ENCODE peak calls at places on chromosomes 2 and 18, in nine cellular contexts. O is endothelial cell, M is lower lobe of right lung, B is HTR-8/SVneo, F is GM06990, Z is GM13977, R is LoVo, C is activated T-cell treated with anti-CD3 and anti-CD28 coated beads for 1 hour, S is fibroblast of lung. V is an unnamed sample.
A peak's percentile ranks its signal among the peaks of the same experiment; 100 is the strongest.

GRCh38 chr2:56369316-56369715 is 185.5 kb downstream of the CCDC85A start:
- DNase-seq in Z (no peak), C (no peak), B (peak; percentile 14), R (no peak), M (no peak), F (no peak), O (no peak), S (peak; percentile 61), V (no peak)

GRCh38 chr2:165176780-165177179 is 27.1 kb downstream of the SCN3A start:
- DNase-seq in C (no peak), O (no peak), R (no peak), M (no peak), F (no peak), B (no peak), S (no peak), Z (no peak), V (no peak)

GRCh38 chr2:28333606-28334526 is 58.8 kb upstream of the FOSL2 start:
- DNase-seq in Z (no peak), C (no peak), S (no peak), B (no peak), M (no peak), F (no peak), R (no peak), O (no peak), V (no peak)

GRCh38 chr2:179340678-179341077 is 76.0 kb upstream of the SESTD1 start:
- DNase-seq in Z (no peak), R (no peak), M (no peak), B (no peak), O (no peak), F (no peak), S (no peak), C (no peak), V (no peak)

GRCh38 chr18:22324191-22325131 is 93.3 kb downstream of the CTAGE1 start:
- DNase-seq in S (peak; percentile 56), C (no peak), Z (no peak), B (no peak), F (no peak), R (no peak), M (peak; percentile 79), O (peak; percentile 52), V (no peak)

GRCh38 chr2:136206613-136207012 is 88.7 kb upstream of the CXCR4 start:
- DNase-seq in R (no peak), O (no peak), F (peak; percentile 82), M (no peak), Z (peak; percentile 30), S (no peak), C (no peak), B (no peak), V (no peak)

GRCh38 chr2:172293952-172294351 is 133.4 kb upstream of the ITGA6 start:
- DNase-seq in Z (no peak), F (no peak), M (no peak), S (peak; percentile 14), C (no peak), O (no peak), B (no peak), R (peak; percentile 9), V (no peak)

GRCh38 chr18:74266161-74266560 is 25.6 kb downstream of the CYB5A start:
- DNase-seq in R (no peak), B (no peak), Z (no peak), M (no peak), O (no peak), C (no peak), S (peak; percentile 69), F (no peak), V (no peak)

GRCh38 chr2:232058063-232058877 is 96.8 kb downstream of the DIS3L2 start:
- DNase-seq in S (no peak), Z (peak; percentile 24), B (no peak), F (peak; percentile 3), O (no peak), R (no peak), C (no peak), M (no peak), V (no peak)

GRCh38 chr2:94622113-94622618 is 249.1 kb upstream of the TEKT4 start:
- DNase-seq in R (no peak), O (no peak), C (no peak), Z (no peak), F (no peak), B (no peak), S (peak; percentile 0), M (peak; percentile 28), V (no peak)

GRCh38 chr2:79596403-79596802 is 83.6 kb downstream of the CTNNA2 start:
- DNase-seq in B (no peak), R (no peak), O (no peak), M (no peak), C (no peak), S (no peak), Z (no peak), F (no peak), V (no peak)

GRCh38 chr2:212592695-212593094 is 54.1 kb upstream of the ERBB4 start:
- DNase-seq in Z (no peak), F (no peak), C (no peak), M (no peak), S (no peak), B (no peak), R (no peak), O (no peak), V (no peak)

GRCh38 chr2:238260879-238261278 is 21.0 kb upstream of the HES6 start:
- DNase-seq in B (no peak), C (no peak), R (no peak), S (peak; percentile 44), O (no peak), Z (no peak), F (no peak), M (peak; percentile 43), V (no peak)

GRCh38 chr18:58541137-58541788 is 87.6 kb downstream of the ALPK2 start:
- DNase-seq in F (no peak), Z (no peak), S (peak; percentile 32), R (no peak), M (no peak), B (no peak), O (no peak), C (no peak), V (no peak)

GRCh38 chr18:56168049-56168781 is 470.2 kb downstream of the TXNL1 start:
- DNase-seq in R (peak; percentile 37), M (no peak), C (no peak), O (no peak), Z (no peak), S (peak; percentile 91), B (peak; percentile 18), F (no peak), V (no peak)

GRCh38 chr2:133040175-133040574 is 370.2 kb upstream of the LYPD1 start:
- DNase-seq in O (no peak), R (no peak), B (no peak), F (no peak), C (no peak), S (peak; percentile 84), Z (no peak), M (no peak), V (no peak)

GRCh38 chr2:3536682-3537632 is 17.6 kb upstream of the ADI1 start:
- DNase-seq in B (peak; percentile 79), C (no peak), O (peak; percentile 45), S (peak; percentile 62), Z (no peak), F (no peak), R (peak; percentile 61), M (no peak), V (no peak)

V was measured in activated effector memory CD4-positive, alpha-beta T cell treated with Interleukin-2 at 50 U/mL for 16 hours.